ENCODE peak calls at places on chromosome 4, in ten cellular contexts. K is EL, X is NCI-H1417 treated with DMSO at 0.1 percent for 48 hours, I is HS-5, D is Caki2, N is colonic mucosa, Q is memory B cell, Z is GM12891, O is tibial artery, C is mucosa of descending colon. S is an unnamed sample.
A peak's percentile ranks its signal among the peaks of the same experiment; 100 is the strongest.

GRCh38 chr4:136505020-136505419 is 1027.3 kb downstream of the PCDH18 start:
- DNase-seq in Z (no peak), D (peak; percentile 25), O (no peak), N (no peak), I (peak; percentile 19), Q (no peak), K (peak; percentile 15), X (peak; percentile 42), C (no peak), S (no peak)

GRCh38 chr4:20341121-20341758 is 89.5 kb downstream of the SLIT2 start:
- DNase-seq in K (no peak), C (no peak), I (no peak), N (no peak), D (peak; percentile 64), Q (no peak), Z (no peak), O (no peak), X (no peak), S (no peak)

GRCh38 chr4:36904823-36905222 is 339.7 kb upstream of the NWD2 start:
- DNase-seq in Q (no peak), O (no peak), I (no peak), Z (no peak), N (no peak), D (no peak), K (no peak), X (no peak), C (no peak), S (no peak)

GRCh38 chr4:165700855-165701254 is 172.2 kb upstream of the TLL1 start:
- DNase-seq in C (no peak), N (no peak), Z (no peak), K (no peak), Q (no peak), I (no peak), D (no peak), O (no peak), X (no peak), S (no peak)

GRCh38 chr4:188854451-188854850 is 715.2 kb downstream of the TRIML1 start:
- DNase-seq in N (no peak), Z (no peak), K (no peak), I (no peak), D (no peak), X (no peak), C (no peak), Q (no peak), O (no peak), S (no peak)

GRCh38 chr4:3071811-3072210 is 2.5 kb downstream of the HTT-AS start:
- DNase-seq in I (no peak), N (no peak), K (no peak), C (no peak), Z (no peak), Q (no peak), X (no peak), O (no peak), D (no peak), S (no peak)

GRCh38 chr4:182206266-182206665 is 36.9 kb upstream of the TENM3 start:
- DNase-seq in O (no peak), I (no peak), Q (no peak), C (no peak), Z (no peak), N (no peak), D (no peak), K (no peak), X (no peak), S (no peak)

GRCh38 chr4:106261980-106262379 is 54.0 kb downstream of the TBCK start:
- DNase-seq in Q (no peak), K (no peak), X (no peak), Z (no peak), N (no peak), D (no peak), C (no peak), O (no peak), I (no peak), S (no peak)

S was measured in NK-92 treated with Interleukin-12 subunit alpha and Interleukin-12 subunit beta, amount 100 ng/mL, for 24 hours.